ENCODE peak calls at places on chromosomes 4 and X, in four cellular contexts. U is heart right ventricle, F is upper lobe of right lung, M is heart left ventricle. Y is an unnamed sample.

GRCh38 chr4:108003964-108004630 is 14.4 kb downstream of the HADH start:
- DNase-seq in M (no peak), U (no peak), F (no peak), Y (no peak)

GRCh38 chrX:45233541-45233940 is 32.9 kb upstream of the DIPK2B start:
- DNase-seq in U (no peak), M (no peak), F (no peak), Y (no peak)

GRCh38 chr4:94436512-94436911 is 15.2 kb upstream of the PDLIM5 start:
- DNase-seq in U (no peak), F (no peak), M (no peak), Y (no peak)

GRCh38 chrX:95721011-95721410 is 963.6 kb upstream of the DIAPH2 start:
- DNase-seq in F (no peak), M (no peak), U (no peak), Y (no peak)

GRCh38 chr4:168636506-168637176 is 139.8 kb downstream of the PALLD start:
- DNase-seq in M (no peak), U (no peak), F (no peak), Y (no peak)

GRCh38 chr4:149176019-149176418 is 639.6 kb downstream of the IQCM start:
- DNase-seq in F (peak; percentile 84), M (no peak), U (no peak), Y (peak; percentile 72)

GRCh38 chr4:139279723-139280620 is at the start of gene MGARP:
- DNase-seq in U (no peak), F (peak; percentile 70), M (peak; percentile 61), Y (no peak)

GRCh38 chr4:10123227-10124101 is 6.9 kb upstream of the WDR1 start:
- DNase-seq in M (no peak), F (no peak), U (no peak), Y (no peak)

GRCh38 chrX:17500145-17500579 is 125.2 kb downstream of the NHS start:
- DNase-seq in M (no peak), F (no peak), U (no peak), Y (no peak)

GRCh38 chrX:41779058-41779564 is 55.1 kb downstream of the GPR82 start:
- DNase-seq in U (no peak), F (no peak), M (no peak), Y (no peak)

GRCh38 chrX:74242484-74243138 is 61.4 kb upstream of the ZCCHC13 start:
- DNase-seq in F (no peak), M (no peak), U (peak; percentile 10), Y (no peak)

GRCh38 chrX:22060952-22061351 is 28.8 kb downstream of the PHEX start:
- DNase-seq in M (no peak), U (no peak), F (no peak), Y (no peak)

GRCh38 chr4:14831447-14831846 is 170.8 kb upstream of the CPEB2 start:
- DNase-seq in U (no peak), F (no peak), M (no peak), Y (no peak)

GRCh38 chr4:152805071-152805650 is 25.4 kb downstream of the ARFIP1 start:
- DNase-seq in M (no peak), U (no peak), F (no peak), Y (no peak)

GRCh38 chrX:10190367-10190766 is 33.6 kb downstream of the CLCN4 start:
- DNase-seq in M (no peak), U (peak; percentile 47), F (no peak), Y (no peak)

GRCh38 chr4:54104907-54105306 is 4.9 kb downstream of the GSX2 start:
- DNase-seq in M (no peak), U (no peak), F (no peak), Y (no peak)

GRCh38 chr4:54107951-54108740 is 8.2 kb downstream of the GSX2 start:
- DNase-seq in M (no peak), F (no peak), U (no peak), Y (no peak)

GRCh38 chr4:54110019-54110416 is 10.1 kb downstream of the GSX2 start:
- DNase-seq in F (no peak), M (no peak), U (no peak), Y (no peak)

DNA sequence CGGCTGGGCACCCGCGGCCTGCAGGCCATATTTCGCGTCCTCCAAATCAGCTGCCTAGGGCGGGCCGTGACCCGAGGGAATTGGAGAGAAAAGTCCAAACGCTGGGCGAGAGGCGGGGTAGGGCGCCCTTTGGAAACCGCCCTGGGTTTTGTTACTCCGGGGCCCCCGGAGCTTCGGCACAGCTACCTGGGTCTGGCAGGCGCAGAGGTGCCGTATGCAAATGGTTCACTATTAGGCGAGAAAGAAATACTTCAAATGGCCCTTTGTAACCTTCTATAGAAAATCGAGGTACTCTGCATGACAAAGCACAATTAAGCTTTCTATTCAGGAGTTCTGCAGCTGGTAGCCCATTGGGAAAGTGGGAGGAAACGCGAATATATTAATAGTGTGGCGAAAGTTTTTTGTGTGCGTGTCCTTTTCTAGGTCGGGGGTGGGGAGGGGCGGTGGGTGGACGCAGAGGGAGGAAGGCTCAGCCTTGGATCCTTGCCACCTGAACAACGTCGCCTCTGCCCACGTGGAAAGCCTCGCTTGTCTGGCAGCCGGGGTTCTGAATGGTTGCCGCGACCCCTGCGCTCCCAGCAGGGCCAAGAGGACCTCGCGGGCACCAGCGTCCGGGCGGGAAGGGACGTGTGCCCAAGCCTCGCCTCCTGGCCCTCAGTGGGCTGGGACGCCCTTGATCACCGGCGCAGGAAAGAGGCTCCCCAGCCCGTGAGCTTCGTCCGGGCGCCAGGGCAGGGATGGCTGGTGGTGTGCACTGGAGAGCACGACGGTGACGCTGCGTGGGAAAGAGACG is 9.5 kb downstream of the GSX2 start:
- DNase-seq in U (no peak), M (no peak), F (no peak), Y (no peak)
- H3K4me3 ChIP-seq in U (peak overlapping the region; percentile 21), M (no peak overlapping the region), F (no peak overlapping the region), Y (no peak overlapping the region)

DNA sequence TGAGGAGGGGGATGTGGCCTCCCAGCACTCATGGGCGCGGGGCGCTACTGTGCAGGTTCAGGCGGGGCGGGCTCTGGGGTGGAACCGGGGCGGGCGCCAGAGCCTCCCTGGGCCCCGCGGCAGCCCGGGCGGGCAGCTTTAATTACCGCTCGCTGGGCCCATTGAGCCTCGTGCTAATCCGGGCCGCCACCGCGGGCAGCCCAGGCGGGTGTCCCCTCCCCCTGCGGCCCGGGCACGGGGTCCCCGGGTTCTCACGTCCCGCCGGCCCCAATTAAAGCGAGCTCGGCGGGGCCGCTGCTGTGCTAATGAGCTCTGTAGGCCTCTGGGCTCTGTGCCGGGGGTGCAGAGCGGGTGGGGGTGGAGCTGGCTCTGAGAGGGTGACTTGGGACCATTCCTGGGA is 22.8 kb upstream of the FGFR3 start:
- DNase-seq in M (no peak), U (no peak), F (no peak), Y (no peak)
- H3K4me1 ChIP-seq in M (peaks cover 8% of the 10 kb centered on the region), U (peaks cover 7% of the 10 kb centered on the region), F (peaks cover 6% of the 10 kb centered on the region), Y (peaks cover 25% of the 10 kb centered on the region)

GRCh38 chr4:164997324-164997723 is 19.9 kb upstream of the TRIM61 start:
- DNase-seq in F (no peak), U (no peak), M (no peak), Y (no peak)
- TF ChIP-seq CTCF in F (no peak), U (no peak), M (no peak), Y (no peak)

DNA sequence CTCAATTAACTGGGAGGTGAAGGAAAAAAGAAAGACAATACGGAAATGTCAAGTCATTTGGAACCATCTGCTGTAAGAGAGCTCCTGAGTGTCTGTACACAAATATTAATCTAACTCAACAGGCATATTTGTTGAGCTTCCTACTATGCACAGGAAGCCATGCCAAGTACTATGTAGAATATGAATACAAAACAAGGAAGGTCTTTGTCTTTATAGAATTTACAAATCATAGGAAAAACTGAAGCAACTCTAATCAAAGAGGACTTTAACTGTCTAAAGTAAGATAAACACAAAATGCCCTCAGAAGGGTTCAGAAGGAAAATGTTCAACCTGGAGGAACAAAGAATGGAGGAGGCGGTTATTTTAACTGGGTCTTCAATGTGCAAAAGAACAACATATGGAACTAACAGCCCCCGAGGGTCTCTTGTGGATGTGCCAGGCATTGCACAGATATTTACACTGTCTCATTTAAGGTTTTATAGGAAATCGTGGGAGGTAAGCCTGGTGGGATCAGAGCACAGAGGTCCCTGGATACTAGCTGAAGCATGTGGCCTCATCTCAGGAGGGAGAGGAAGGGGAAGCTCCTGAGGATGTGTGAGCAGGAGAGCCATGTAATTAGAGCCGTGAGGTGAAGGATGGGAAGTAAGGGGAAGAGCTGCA is 5.8 kb downstream of the FAM114A1 start:
- DNase-seq in M (no peak), U (no peak), F (no peak), Y (no peak)
- H3K4me3 ChIP-seq in M (no peak overlapping the region), U (no peak overlapping the region), F (no peak overlapping the region), Y (no peak overlapping the region)

GRCh38 chr4:4607336-4608213 is 65.7 kb upstream of the STX18 start:
- DNase-seq in M (no peak), F (no peak), U (no peak), Y (no peak)
- H3K4me1 ChIP-seq in M (no peaks in the 10 kb centered on the region), F (no peaks in the 10 kb centered on the region), U (no peaks in the 10 kb centered on the region), Y (no peaks in the 10 kb centered on the region)

DNA sequence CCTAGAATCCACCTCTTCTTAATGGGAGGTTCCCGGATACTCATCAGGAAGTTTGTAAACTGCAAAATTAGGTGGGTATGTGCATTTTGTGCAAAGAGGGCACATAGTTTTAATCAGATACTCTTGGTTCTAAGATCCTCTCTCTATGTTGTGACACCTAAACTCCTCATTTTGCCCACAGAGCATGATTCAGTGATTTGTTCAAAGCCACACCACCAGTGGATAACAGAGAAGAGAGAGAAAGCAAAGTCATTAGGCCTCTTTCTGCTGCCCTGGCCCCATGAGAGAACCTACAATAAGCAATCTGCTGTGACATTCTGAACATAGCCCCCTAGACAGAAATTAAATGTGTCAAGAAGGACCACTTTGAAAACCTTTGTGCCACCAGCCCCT is 72.3 kb upstream of the STIM2 start:
- DNase-seq in F (no peak), U (no peak), M (no peak), Y (no peak)
- TF ChIP-seq CTCF in F (no peak), U (no peak), M (no peak), Y (no peak)

GRCh38 chr4:56468097-56468422 is 643 bp downstream of the SRP72 start:
- DNase-seq in M (no peak), F (no peak), U (no peak), Y (no peak)
- H3K4me3 ChIP-seq in M (peak overlapping the region; percentile 69), F (peak overlapping the region; percentile 97), U (peak overlapping the region; percentile 95), Y (peak overlapping the region; percentile 96)